ENCODE peak calls at places on chromosomes 7 and 10, in five cellular contexts. N is mesenchymal stem cell, J is H1, C is IMR-90, L is neuronal stem cell. X is an unnamed sample.

GRCh38 chr10:42867571-42867970 is 85.0 kb downstream of the BMS1 start:
- DNase-seq in J (no peak), N (no peak), C (no peak), L (no peak), X (no peak)

GRCh38 chr7:80136276-80137045 is 1.8 kb downstream of the GNAI1 start:
- DNase-seq in J (no peak), C (peak), N (peak), L (no peak), X (no peak)

GRCh38 chr10:75592888-75593643 is 161.6 kb downstream of the LRMDA start:
- DNase-seq in C (no peak), J (no peak), N (no peak), L (no peak), X (no peak)

GRCh38 chr10:69733791-69734261 is 67.9 kb upstream of the COL13A1 start:
- DNase-seq in J (no peak), C (peak), L (no peak), N (peak), X (no peak)

GRCh38 chr7:12569673-12570072 is 847 bp upstream of the SCIN start:
- DNase-seq in N (no peak), J (no peak), L (no peak), C (no peak), X (no peak)

GRCh38 chr10:32256613-32257437 is 90.1 kb downstream of the EPC1 start:
- DNase-seq in L (peak), J (peak), C (peak), N (peak), X (peak)

GRCh38 chr10:104897679-104898078 is 256.6 kb downstream of the SORCS3 start:
- DNase-seq in L (peak), J (no peak), C (no peak), N (no peak), X (no peak)

GRCh38 chr10:86252573-86252972 is 114.0 kb downstream of the GRID1 start:
- DNase-seq in C (no peak), J (no peak), N (no peak), L (no peak), X (no peak)

GRCh38 chr7:158263110-158263963 is 324.3 kb downstream of the PTPRN2 start:
- DNase-seq in J (no peak), N (no peak), L (no peak), C (no peak), X (no peak)

GRCh38 chr10:74255800-74256422 is 104.9 kb downstream of the ADK start:
- DNase-seq in L (no peak), C (peak), N (peak), J (no peak), X (no peak)

GRCh38 chr7:146414872-146415271 is 298.3 kb downstream of the CNTNAP2 start:
- DNase-seq in N (no peak), J (no peak), C (no peak), L (no peak), X (no peak)

GRCh38 chr10:61606971-61607907 is 55.5 kb upstream of the CABCOCO1 start:
- DNase-seq in J (no peak), L (no peak), C (no peak), N (no peak), X (no peak)

GRCh38 chr7:6432786-6433185 is 15.0 kb downstream of the DAGLB start:
- DNase-seq in L (no peak), C (no peak), N (no peak), J (no peak), X (no peak)

GRCh38 chr7:2145835-2146580 is 86.7 kb downstream of the MAD1L1 start:
- DNase-seq in J (no peak), C (no peak), N (no peak), L (no peak), X (no peak)

GRCh38 chr7:136526408-136527105 is 341.9 kb upstream of the CHRM2 start:
- DNase-seq in L (no peak), C (no peak), J (no peak), N (no peak), X (no peak)

GRCh38 chr7:22944506-22944905 is 69.4 kb downstream of the HYCC1 start:
- DNase-seq in C (peak), L (no peak), J (no peak), N (no peak), X (no peak)

GRCh38 chr10:118850418-118851061 is 95.8 kb upstream of the CACUL1 start:
- DNase-seq in L (peak), C (peak), N (peak), J (peak), X (peak)

GRCh38 chr10:117000580-117000979 is 4.4 kb downstream of the SHTN1 start:
- DNase-seq in C (no peak), N (no peak), L (no peak), J (no peak), X (no peak)

GRCh38 chr7:121623130-121623872 is 227.2 kb upstream of the FAM3C start:
- DNase-seq in N (peak), L (no peak), J (no peak), C (no peak), X (no peak)

GRCh38 chr7:48427671-48428070 is 256.4 kb downstream of the ABCA13 start:
- DNase-seq in N (no peak), L (no peak), C (no peak), J (no peak), X (no peak)

GRCh38 chr10:5229019-5229418 is 32.4 kb downstream of the AKR1C4 start:
- DNase-seq in J (no peak), N (no peak), L (no peak), C (no peak), X (no peak)

GRCh38 chr10:127021771-127022170 is 116.5 kb downstream of the DOCK1 start:
- DNase-seq in J (no peak), N (no peak), L (no peak), C (no peak), X (no peak)

GRCh38 chr7:12647364-12648219 is 39.8 kb upstream of the ARL4A start:
- DNase-seq in L (no peak), N (peak), J (no peak), C (peak), X (no peak)

GRCh38 chr7:7922684-7923385 is 45.8 kb upstream of the GLCCI1 start:
- DNase-seq in J (no peak), C (no peak), N (no peak), L (no peak), X (no peak)

GRCh38 chr10:117477961-117478670 is 64.4 kb upstream of the EMX2 start:
- DNase-seq in N (peak), J (no peak), L (no peak), C (peak), X (no peak)

GRCh38 chr10:49268185-49268584 is 30.8 kb upstream of the C10orf71 start:
- DNase-seq in N (no peak), C (no peak), J (no peak), L (no peak), X (no peak)

GRCh38 chr7:88500146-88500545 is 193.5 kb upstream of the STEAP4 start:
- DNase-seq in L (no peak), J (no peak), C (no peak), N (no peak), X (no peak)

GRCh38 chr7:35420657-35421056 is 166.8 kb upstream of the TBX20 start:
- DNase-seq in C (peak), N (peak), J (no peak), L (no peak), X (no peak)

GRCh38 chr10:78407009-78407711 is 373.5 kb downstream of the RPS24 start:
- DNase-seq in J (peak), N (peak), C (peak), L (peak), X (peak)

GRCh38 chr10:125093199-125093841 is 67.0 kb downstream of the CTBP2 start:
- DNase-seq in J (no peak), C (peak), N (peak), L (no peak), X (no peak)

GRCh38 chr7:123580406-123581161 is 21.0 kb upstream of the ASB15 start:
- DNase-seq in N (peak), L (peak), C (peak), J (no peak), X (peak)

GRCh38 chr7:80781146-80781545 is 137.7 kb downstream of the SEMA3C start:
- DNase-seq in L (no peak), J (no peak), N (peak), C (no peak), X (no peak)

GRCh38 chr7:63067897-63068585 is 930.6 kb upstream of the ZNF722 start:
- DNase-seq in N (no peak), C (no peak), J (no peak), L (no peak), X (no peak)

GRCh38 chr7:44565097-44565794 is 8.5 kb downstream of the DDX56 start:
- DNase-seq in C (peak), L (peak), J (peak), N (peak), X (peak)

GRCh38 chr7:113582471-113582870 is 336.3 kb downstream of the PPP1R3A start:
- DNase-seq in J (no peak), C (no peak), L (no peak), N (no peak), X (no peak)

GRCh38 chr10:79105164-79105739 is 36.5 kb downstream of the ZMIZ1 start:
- DNase-seq in J (no peak), N (no peak), L (no peak), C (no peak), X (no peak)

GRCh38 chr10:43420369-43421200 is 11.6 kb upstream of the HNRNPF start:
- DNase-seq in N (peak), J (no peak), L (no peak), C (peak), X (peak)

GRCh38 chr7:155463114-155463811 is 5.3 kb downstream of the EN2 start:
- DNase-seq in J (no peak), L (no peak), C (no peak), N (no peak), X (no peak)

DNA sequence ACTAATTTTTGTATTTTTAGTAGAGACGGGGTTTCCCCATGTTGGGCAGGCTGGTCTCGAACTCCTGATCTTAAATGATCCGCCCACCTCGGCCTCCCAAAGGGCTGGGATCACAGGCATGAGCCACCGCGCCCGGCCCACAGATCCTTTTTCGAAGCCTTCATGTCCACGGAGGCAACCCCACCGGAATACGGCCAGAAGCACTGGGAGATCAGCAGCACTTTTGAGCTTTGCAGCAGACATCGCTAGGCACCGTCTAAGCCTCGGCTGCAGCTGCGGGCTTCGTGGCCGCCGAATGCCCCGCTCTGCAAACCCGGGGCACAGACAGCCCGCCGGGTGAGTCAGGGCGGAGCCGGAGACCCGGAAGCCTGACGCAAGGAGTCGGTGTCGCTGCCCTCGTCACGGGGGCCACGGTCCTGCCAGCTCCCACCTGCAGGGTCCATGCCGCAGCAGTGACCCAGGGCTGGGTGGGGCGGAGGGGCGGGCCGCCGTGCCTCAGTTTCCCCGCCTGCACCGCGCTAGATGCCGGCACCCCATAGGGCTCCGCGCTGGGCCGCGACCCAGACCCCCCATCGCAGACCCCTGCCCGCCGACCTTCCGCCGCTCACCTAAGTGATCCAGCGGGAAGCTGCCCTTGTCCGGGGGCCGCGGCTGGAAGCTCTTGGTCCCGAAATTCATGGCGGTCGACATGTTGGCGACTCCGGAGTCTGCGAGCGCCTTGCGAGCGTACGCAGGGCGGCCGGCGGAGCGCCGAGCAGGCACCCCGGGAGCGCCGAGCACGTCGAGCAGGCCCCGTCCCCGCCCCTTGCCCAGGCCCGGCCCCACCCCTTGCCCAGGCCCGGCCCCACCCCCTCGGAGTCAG is at the start of gene COX19:
- DNase-seq in N (peak), C (peak), L (peak), J (peak), X (peak)
- H2BK5ac ChIP-seq in N (peak), C (peak), L (peak), J (peak), X (no peak)

GRCh38 chr10:71235808-71236207 is 23.4 kb downstream of the UNC5B start:
- DNase-seq in L (no peak), N (no peak), C (no peak), J (no peak), X (no peak)

GRCh38 chr10:71237843-71238623 is 25.7 kb downstream of the UNC5B start:
- DNase-seq in C (no peak), N (peak), J (no peak), L (no peak), X (no peak)

GRCh38 chr10:71238626-71239025 is 26.3 kb downstream of the UNC5B start:
- DNase-seq in C (no peak), N (no peak), J (no peak), L (no peak), X (no peak)

GRCh38 chr10:71236286-71236685 is 23.9 kb downstream of the UNC5B start:
- DNase-seq in C (no peak), N (peak), J (no peak), L (no peak), X (no peak)

GRCh38 chr10:71236822-71237682 is 24.7 kb downstream of the UNC5B start:
- DNase-seq in J (no peak), L (no peak), C (no peak), N (no peak), X (no peak)
- H4K91ac ChIP-seq in J (no peak), L (no peak), C (no peak), N (peak), X (no peak)

GRCh38 chr7:107528461-107528860 is 35.3 kb downstream of the COG5 start:
- DNase-seq in L (no peak), N (peak), J (no peak), C (peak), X (no peak)
- H2BK5ac ChIP-seq in L (no peak), N (no peak), J (no peak), C (no peak), X (no peak)

DNA sequence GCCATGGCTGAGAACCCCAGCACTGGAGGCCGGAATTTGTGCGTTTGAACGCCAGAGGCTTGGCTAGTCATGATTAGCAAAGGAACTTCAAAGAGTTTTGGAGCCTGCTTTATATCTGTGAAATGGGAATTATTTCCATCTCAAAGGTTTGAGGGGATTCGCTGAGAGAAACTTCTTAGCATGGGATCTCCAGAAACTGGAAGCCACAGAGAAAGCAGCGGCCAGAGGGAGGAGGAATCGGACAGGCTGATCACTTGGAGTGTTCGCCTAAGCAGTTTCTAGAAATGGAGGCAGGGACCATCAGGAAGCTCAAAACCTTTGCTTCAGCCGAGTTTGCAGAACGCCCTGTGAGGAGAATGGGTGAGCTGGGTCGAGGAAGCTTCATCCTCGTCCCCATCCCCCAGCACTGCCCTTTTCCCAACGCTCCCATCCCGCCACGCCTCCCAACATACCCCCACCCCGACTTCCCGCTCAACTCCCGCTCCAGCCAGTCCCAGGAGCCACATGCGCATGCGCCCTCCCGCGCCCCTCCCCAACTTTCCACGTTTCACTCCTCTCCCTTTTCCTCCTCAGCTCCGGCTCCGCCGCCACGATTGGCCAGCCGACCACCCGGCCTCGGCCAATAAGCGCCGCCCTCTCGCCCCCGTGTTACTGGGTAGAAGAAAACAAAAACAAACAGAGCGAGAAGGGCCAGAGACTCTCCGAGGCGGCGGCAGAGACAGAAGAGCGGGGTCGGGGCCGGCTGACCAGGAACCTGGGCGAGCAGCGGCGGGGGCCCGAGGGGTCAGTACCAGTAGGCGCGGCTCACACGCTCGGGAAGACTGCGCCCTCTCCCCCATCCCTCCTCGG is at the start of gene PDCD4:
- DNase-seq in N (peak), L (peak), J (peak), C (peak), X (peak)
- H4K91ac ChIP-seq in N (peak), L (peak), J (peak), C (peak), X (no peak)

GRCh38 chr10:17004801-17005380 is 124.7 kb downstream of the CUBN start:
- DNase-seq in C (no peak), N (no peak), J (no peak), L (no peak), X (no peak)

GRCh38 chr10:17006631-17007161 is 122.9 kb downstream of the CUBN start:
- DNase-seq in J (no peak), N (peak), L (no peak), C (peak), X (no peak)

GRCh38 chr10:17007381-17007780 is 122.2 kb downstream of the CUBN start:
- DNase-seq in J (no peak), L (no peak), C (no peak), N (peak), X (no peak)

GRCh38 chr10:17007836-17008235 is 121.8 kb downstream of the CUBN start:
- DNase-seq in C (no peak), J (no peak), L (no peak), N (peak), X (no peak)

DNA sequence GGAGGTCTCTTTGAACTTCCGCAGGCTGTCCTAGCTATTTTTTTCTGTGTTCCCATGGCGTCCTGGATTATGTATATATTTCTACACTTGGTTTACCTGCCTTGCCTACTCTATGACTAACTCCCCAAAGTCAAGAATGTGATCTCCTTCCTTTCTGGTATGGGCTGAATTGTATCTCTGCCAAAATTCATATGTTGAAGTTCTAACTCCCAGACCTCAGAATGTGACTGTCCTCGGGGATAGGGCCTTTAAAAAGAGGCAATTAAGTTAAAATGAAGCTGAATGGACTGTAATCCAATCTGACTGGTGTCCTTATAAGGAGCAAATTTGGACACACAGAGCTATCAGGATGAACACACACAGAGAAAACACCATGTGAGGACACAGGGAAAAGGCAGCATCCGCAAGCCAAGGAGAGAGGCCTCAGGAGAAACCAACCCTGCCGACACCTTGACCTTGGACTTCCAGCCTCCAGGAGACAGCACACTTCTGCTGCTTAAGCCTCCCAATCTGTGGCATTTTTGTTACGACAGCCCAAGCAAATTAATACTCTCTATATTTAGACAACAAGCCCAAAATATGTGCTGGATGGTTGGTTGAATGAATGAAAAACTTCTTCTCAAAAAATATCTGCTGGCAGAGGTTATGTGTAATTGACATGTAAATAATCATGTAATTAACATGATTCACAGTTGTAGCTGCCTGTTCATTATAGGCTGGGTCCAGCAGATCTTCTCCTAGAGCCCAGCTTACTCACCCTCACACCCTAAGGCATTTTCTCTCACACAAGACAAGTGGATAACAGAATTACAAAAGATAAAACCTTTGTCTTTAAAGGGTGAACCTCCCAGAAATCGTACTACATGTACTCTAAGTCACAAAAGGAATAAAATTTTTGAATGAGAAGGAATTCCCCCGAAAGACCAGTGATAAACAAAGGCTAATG is 123.7 kb downstream of the CUBN start:
- DNase-seq in L (no peak), C (no peak), N (peak), J (no peak), X (no peak)
- H2BK5ac ChIP-seq in L (no peak), C (no peak), N (no peak), J (no peak), X (no peak)

DNA sequence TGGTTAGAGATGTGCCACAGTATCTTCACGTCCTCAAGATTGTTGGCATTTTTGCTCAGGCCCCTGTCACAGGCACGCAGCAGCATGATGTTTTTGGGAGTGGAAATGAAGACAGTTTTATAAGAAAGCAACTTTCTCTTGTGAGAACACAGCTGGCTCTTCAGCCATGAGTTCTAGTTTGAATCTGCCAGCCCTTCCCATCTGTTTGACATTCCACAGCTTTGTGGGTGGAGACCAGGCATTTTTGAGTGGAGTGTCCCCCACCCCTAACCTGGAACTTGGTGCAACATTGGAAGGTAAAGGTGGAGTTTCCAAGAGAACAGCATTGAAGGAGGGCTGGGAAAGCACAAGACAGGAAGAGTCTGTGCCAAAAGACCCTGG is 253.1 kb upstream of the IGFBP3 start:
- DNase-seq in L (no peak), N (no peak), C (no peak), J (no peak), X (no peak)
- H4K91ac ChIP-seq in L (no peak), N (no peak), C (peak), J (no peak), X (no peak)

X was measured in H9.